ENCODE peak calls at places on chromosome 20, in seven cellular contexts. One of them, this sample, is unnamed.

GRCh38 chr20:9581509-9581908 is 67.1 kb downstream of the LAMP5 start:
- DNase-seq in dorsolateral prefrontal cortex: no peak
- DNase-seq in colonic mucosa: no peak
- DNase-seq in AG08395: no peak
- DNase-seq in heart right ventricle: no peak
- DNase-seq in small intestine: no peak
- DNase-seq in iPS-NIHi11: no peak
- DNase-seq in this sample: no peak

GRCh38 chr20:33679758-33680485 is 5.7 kb upstream of the NECAB3 start:
- DNase-seq in dorsolateral prefrontal cortex: no peak
- DNase-seq in colonic mucosa: no peak
- DNase-seq in AG08395: no peak
- DNase-seq in heart right ventricle: no peak
- DNase-seq in small intestine: no peak
- DNase-seq in iPS-NIHi11: no peak
- DNase-seq in this sample: no peak

GRCh38 chr20:39632176-39632575 is 670.0 kb downstream of the DHX35 start:
- DNase-seq in dorsolateral prefrontal cortex: no peak
- DNase-seq in colonic mucosa: no peak
- DNase-seq in AG08395: no peak
- DNase-seq in heart right ventricle: no peak
- DNase-seq in small intestine: no peak
- DNase-seq in iPS-NIHi11: no peak
- DNase-seq in this sample: no peak

GRCh38 chr20:6142348-6142993 is 19.6 kb upstream of the FERMT1 start:
- DNase-seq in dorsolateral prefrontal cortex: no peak
- DNase-seq in colonic mucosa: peak; percentile 68
- DNase-seq in AG08395: peak; percentile 67
- DNase-seq in heart right ventricle: peak; percentile 49
- DNase-seq in small intestine: peak; percentile 65
- DNase-seq in iPS-NIHi11: peak; percentile 69
- DNase-seq in this sample: peak; percentile 76

GRCh38 chr20:11906626-11907480 is 10.8 kb upstream of the BTBD3 start:
- DNase-seq in dorsolateral prefrontal cortex: no peak
- DNase-seq in colonic mucosa: no peak
- DNase-seq in AG08395: no peak
- DNase-seq in heart right ventricle: no peak
- DNase-seq in small intestine: peak; percentile 44
- DNase-seq in iPS-NIHi11: no peak
- DNase-seq in this sample: no peak

GRCh38 chr20:25364879-25365699 is 25.5 kb downstream of the ABHD12 start:
- DNase-seq in dorsolateral prefrontal cortex: no peak
- DNase-seq in colonic mucosa: no peak
- DNase-seq in AG08395: no peak
- DNase-seq in heart right ventricle: no peak
- DNase-seq in small intestine: no peak
- DNase-seq in iPS-NIHi11: no peak
- DNase-seq in this sample: peak; percentile 39

GRCh38 chr20:52432740-52433139 is 241.2 kb upstream of the ZFP64 start:
- DNase-seq in dorsolateral prefrontal cortex: no peak
- DNase-seq in colonic mucosa: no peak
- DNase-seq in AG08395: peak; percentile 46
- DNase-seq in heart right ventricle: no peak
- DNase-seq in small intestine: no peak
- DNase-seq in iPS-NIHi11: no peak
- DNase-seq in this sample: no peak

GRCh38 chr20:47857994-47858557 is 72.8 kb upstream of the SULF2 start:
- DNase-seq in dorsolateral prefrontal cortex: no peak
- DNase-seq in colonic mucosa: no peak
- DNase-seq in AG08395: peak; percentile 48
- DNase-seq in heart right ventricle: peak; percentile 59
- DNase-seq in small intestine: no peak
- DNase-seq in iPS-NIHi11: no peak
- DNase-seq in this sample: no peak

GRCh38 chr20:23697947-23698346 is 9.1 kb upstream of the CST4 start:
- DNase-seq in dorsolateral prefrontal cortex: no peak
- DNase-seq in colonic mucosa: no peak
- DNase-seq in AG08395: no peak
- DNase-seq in heart right ventricle: no peak
- DNase-seq in small intestine: no peak
- DNase-seq in iPS-NIHi11: no peak
- DNase-seq in this sample: no peak

GRCh38 chr20:667351-668034 is 8.1 kb downstream of the SCRT2 start:
- DNase-seq in dorsolateral prefrontal cortex: no peak
- DNase-seq in colonic mucosa: peak; percentile 61
- DNase-seq in AG08395: peak; percentile 61
- DNase-seq in heart right ventricle: peak; percentile 67
- DNase-seq in small intestine: peak; percentile 39
- DNase-seq in iPS-NIHi11: peak; percentile 76
- DNase-seq in this sample: peak; percentile 92

GRCh38 chr20:57941572-57942381 is 232.0 kb upstream of the PMEPA1 start:
- DNase-seq in dorsolateral prefrontal cortex: no peak
- DNase-seq in colonic mucosa: peak; percentile 36
- DNase-seq in AG08395: no peak
- DNase-seq in heart right ventricle: no peak
- DNase-seq in small intestine: no peak
- DNase-seq in iPS-NIHi11: no peak
- DNase-seq in this sample: no peak

GRCh38 chr20:58137651-58138265 is 90.7 kb downstream of the ANKRD60 start:
- DNase-seq in dorsolateral prefrontal cortex: no peak
- DNase-seq in colonic mucosa: no peak
- DNase-seq in AG08395: no peak
- DNase-seq in heart right ventricle: no peak
- DNase-seq in small intestine: no peak
- DNase-seq in iPS-NIHi11: no peak
- DNase-seq in this sample: peak; percentile 24

This sample was measured in endodermal cell.